ENCODE peak calls at places on chromosomes 4 and X, in seven cellular contexts. T is IMR-90, P is stomach, L is HepG2, J is esophagus squamous epithelium, D is suprapubic skin, F is body of pancreas. Q is an unnamed sample. For H3K4me1, the result is how much of the 10 kb centered on the place peaks cover.

GRCh38 chr4:176782191-176782590 is 10.5 kb downstream of the VEGFC start:
- DNase-seq in T (no peak), P (no peak), L (no peak), J (no peak), D (no peak), F (no peak), Q (no peak)

GRCh38 chrX:138866643-138867042 is 155.1 kb upstream of the FGF13 start:
- DNase-seq in T (no peak), P (no peak), L (no peak), J (no peak), D (no peak), F (no peak), Q (no peak)

GRCh38 chr4:150192986-150193385 is 114.7 kb downstream of the DCLK2 start:
- DNase-seq in T (no peak), P (no peak), L (no peak), J (no peak), D (no peak), F (no peak), Q (no peak)

GRCh38 chrX:16786139-16786790 is at the start of gene TXLNG:
- DNase-seq in T (peak), P (peak), L (peak), J (peak), D (peak), F (peak), Q (peak)

GRCh38 chr4:41009411-41009810 is 204.9 kb downstream of the APBB2 start:
- DNase-seq in T (peak), P (no peak), L (no peak), J (no peak), D (no peak), F (no peak), Q (no peak)

GRCh38 chrX:108122748-108123147 is 31.2 kb downstream of the ATG4A start:
- DNase-seq in T (peak), P (no peak), L (no peak), J (no peak), D (no peak), F (no peak), Q (no peak)

GRCh38 chr4:152171556-152171955 is 364.3 kb downstream of the FBXW7 start:
- DNase-seq in T (no peak), P (no peak), L (no peak), J (no peak), D (no peak), F (no peak), Q (no peak)

GRCh38 chr4:35201403-35201802 is 1042.9 kb downstream of the ARAP2 start:
- DNase-seq in T (no peak), P (no peak), L (no peak), J (no peak), D (no peak), F (no peak), Q (no peak)

GRCh38 chr4:164188236-164188635 is 565.7 kb upstream of the SMIM31 start:
- DNase-seq in T (no peak), P (no peak), L (no peak), J (no peak), D (no peak), F (no peak), Q (no peak)

GRCh38 chr4:133997440-133997839 is 204.1 kb downstream of the PABPC4L start:
- DNase-seq in T (peak), P (no peak), L (no peak), J (no peak), D (no peak), F (no peak), Q (no peak)

GRCh38 chr4:54067163-54067562 is 2.8 kb upstream of the CHIC2 start:
- DNase-seq in T (peak), P (peak), L (no peak), J (no peak), D (no peak), F (peak), Q (peak)

GRCh38 chr4:190020790-190021717 is 6.0 kb downstream of the FRG2 start:
- DNase-seq in T (peak), P (peak), L (peak), J (no peak), D (no peak), F (peak), Q (peak)

GRCh38 chr4:26069218-26069617 is 155.2 kb downstream of the SMIM20 start:
- DNase-seq in T (peak), P (no peak), L (peak), J (no peak), D (no peak), F (no peak), Q (no peak)

GRCh38 chrX:131741103-131741581 is 197.3 kb downstream of the OR13H1 start:
- DNase-seq in T (peak), P (peak), L (no peak), J (peak), D (no peak), F (no peak), Q (peak)

GRCh38 chr4:83906561-83906960 is 370.7 kb downstream of the GPAT3 start:
- DNase-seq in T (peak), P (no peak), L (no peak), J (no peak), D (no peak), F (no peak), Q (no peak)

GRCh38 chrX:150507251-150507856 is 61.1 kb upstream of the MTM1 start:
- DNase-seq in T (no peak), P (no peak), L (no peak), J (no peak), D (no peak), F (peak), Q (peak)

GRCh38 chr4:1823545-1823932 is 30.4 kb downstream of the FGFR3 start:
- DNase-seq in T (no peak), P (no peak), L (no peak), J (no peak), D (no peak), F (no peak), Q (no peak)

GRCh38 chr4:1824746-1825145 is 31.2 kb downstream of the LETM1 start:
- DNase-seq in T (no peak), P (no peak), L (no peak), J (no peak), D (no peak), F (no peak), Q (no peak)

GRCh38 chr4:1821679-1822567 is 28.8 kb downstream of the FGFR3 start:
- DNase-seq in T (no peak), P (no peak), L (no peak), J (no peak), D (no peak), F (no peak), Q (no peak)

GRCh38 chr4:1825326-1825725 is 30.6 kb downstream of the LETM1 start:
- DNase-seq in T (no peak), P (no peak), L (no peak), J (no peak), D (no peak), F (no peak), Q (no peak)

DNA sequence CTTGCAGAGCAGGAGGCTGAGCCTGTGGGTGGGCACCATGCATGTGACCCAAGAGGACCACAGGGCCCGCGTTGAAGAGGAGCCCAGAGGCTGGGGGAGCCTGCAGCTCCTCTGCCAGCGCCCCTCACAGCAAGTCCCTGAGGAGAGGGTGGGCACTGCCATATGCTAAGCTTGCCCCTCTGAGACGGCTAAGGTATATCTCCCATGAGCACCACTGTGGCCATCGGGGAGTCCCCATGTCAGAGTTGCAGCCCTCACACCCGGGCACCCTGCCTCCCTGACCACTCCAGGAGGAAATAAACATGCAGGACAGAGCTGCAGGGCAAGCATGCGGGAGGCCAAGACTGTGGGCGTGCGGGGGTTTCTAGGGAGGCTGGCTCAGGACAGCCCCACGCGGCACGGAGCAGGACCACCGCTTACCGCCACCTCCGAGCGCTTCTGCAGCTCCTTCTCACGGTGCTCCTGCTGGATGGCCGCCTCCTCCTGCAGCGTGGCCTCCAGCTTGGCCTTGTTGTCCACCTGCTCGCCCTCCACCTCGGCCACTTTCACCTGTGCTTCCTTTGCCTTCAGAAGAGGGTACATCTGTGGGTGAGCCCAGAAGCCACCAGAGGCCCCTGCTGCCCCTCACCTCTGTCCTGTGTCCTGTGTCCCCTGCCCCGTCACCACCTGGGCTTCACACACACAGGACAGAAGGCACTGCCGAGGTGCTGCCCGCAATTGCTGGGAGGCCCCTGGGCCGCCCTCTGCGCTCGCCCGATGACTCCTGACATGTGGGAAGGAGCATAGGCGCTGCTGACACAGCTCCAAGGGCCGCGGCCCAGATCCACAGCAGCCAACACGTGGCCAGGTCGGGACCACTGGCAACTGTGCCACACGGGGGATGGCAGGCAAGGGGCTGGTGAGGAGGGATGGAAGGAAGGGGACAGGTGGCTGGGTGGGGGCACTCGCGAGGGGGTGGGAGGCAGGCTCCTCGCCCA is 29.8 kb downstream of the FGFR3 start:
- DNase-seq in T (no peak), P (no peak), L (no peak), J (no peak), D (no peak), F (no peak), Q (no peak)
- H3K4me1 ChIP-seq in T (under half), P (under half), L (under half), J (under half), D (under half), F (under half), Q (under half)

GRCh38 chr4:39452860-39453587 is 5.7 kb downstream of the RPL9 start:
- DNase-seq in T (no peak), P (no peak), L (no peak), J (no peak), D (no peak), F (no peak), Q (no peak)
- TF ChIP-seq POLR2A in T (no peak), P (no peak), L (no peak), J (no peak), D (no peak), F (no peak), Q (no peak)

GRCh38 chr4:128830906-128831525 is 21.5 kb downstream of the JADE1 start:
- DNase-seq in T (no peak), P (no peak), L (no peak), J (no peak), D (no peak), F (no peak), Q (no peak)
- H3K4me1 ChIP-seq in T (under half), P (half or more), L (half or more), J (under half), D (under half), F (half or more), Q (under half)

GRCh38 chr4:3352918-3353594 is 60.2 kb downstream of the RGS12 start:
- DNase-seq in T (no peak), P (no peak), L (no peak), J (no peak), D (peak), F (no peak), Q (peak)

GRCh38 chr4:3353747-3354454 is 61.1 kb downstream of the RGS12 start:
- DNase-seq in T (no peak), P (no peak), L (no peak), J (no peak), D (no peak), F (no peak), Q (no peak)

GRCh38 chr4:3355266-3355748 is 62.5 kb downstream of the RGS12 start:
- DNase-seq in T (no peak), P (no peak), L (no peak), J (no peak), D (peak), F (no peak), Q (no peak)

GRCh38 chr4:3352505-3352904 is 59.7 kb downstream of the RGS12 start:
- DNase-seq in T (no peak), P (no peak), L (no peak), J (no peak), D (no peak), F (no peak), Q (no peak)

GRCh38 chr4:3354455-3354811 is 61.6 kb downstream of the RGS12 start:
- DNase-seq in T (no peak), P (no peak), L (peak), J (no peak), D (no peak), F (no peak), Q (no peak)
- TF ChIP-seq POLR2A in T (no peak), P (no peak), L (peak), J (no peak), D (no peak), F (no peak), Q (no peak)

DNA sequence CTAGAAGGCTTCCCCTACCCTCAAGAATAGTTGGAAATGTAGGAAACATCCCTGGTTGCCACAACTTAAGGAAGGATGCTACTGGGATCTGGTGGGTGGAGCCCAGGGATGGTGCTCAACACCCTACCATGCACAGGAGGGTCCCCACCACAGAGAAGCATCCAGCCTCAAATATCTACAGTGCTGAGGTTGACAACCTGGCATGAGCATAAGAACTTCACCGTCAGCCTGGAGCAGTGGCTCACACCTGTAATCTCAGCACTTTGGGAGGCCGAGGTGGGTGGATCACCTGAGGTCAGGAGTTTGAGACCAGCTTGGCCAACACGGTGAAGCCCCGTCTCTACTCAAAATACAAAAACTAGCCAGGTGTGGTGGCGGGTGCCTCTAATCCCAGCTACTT is 24.0 kb upstream of the ASMTL start:
- DNase-seq in T (no peak), P (no peak), L (no peak), J (no peak), D (no peak), F (no peak), Q (no peak)
- H3K4me1 ChIP-seq in T (under half), P (under half), L (under half), J (under half), D (under half), F (under half), Q (under half)

GRCh38 chr4:113760852-113761681 is 471 bp downstream of the CAMK2D start:
- DNase-seq in T (peak), P (peak), L (peak), J (peak), D (peak), F (peak), Q (peak)
- TF ChIP-seq POLR2A in T (no peak), P (no peak), L (no peak), J (no peak), D (peak), F (peak), Q (no peak)

Q was measured in ovary.